ENCODE peak calls at places on chromosomes 4 and X, in seven cellular contexts. One of them, this sample, is unnamed.

GRCh38 chrX:65595460-65595876 is 60.9 kb upstream of the LAS1L start:
- DNase-seq in fibroblast of lung: peak; percentile 85
- DNase-seq in HL-60: peak; percentile 98
- DNase-seq in MCF 10A: peak; percentile 92
- DNase-seq in glutamatergic neuron: peak; percentile 90
- DNase-seq in H9: peak; percentile 90
- DNase-seq in bronchial epithelial cell: peak; percentile 89
- DNase-seq in this sample: no peak

GRCh38 chr4:96383349-96383748 is 543.5 kb downstream of the PDHA2 start:
- DNase-seq in fibroblast of lung: no peak
- DNase-seq in HL-60: no peak
- DNase-seq in MCF 10A: no peak
- DNase-seq in glutamatergic neuron: no peak
- DNase-seq in H9: no peak
- DNase-seq in bronchial epithelial cell: no peak
- DNase-seq in this sample: no peak

GRCh38 chrX:119618439-119618838 is 12.2 kb upstream of the NKRF start:
- DNase-seq in fibroblast of lung: no peak
- DNase-seq in HL-60: peak; percentile 89
- DNase-seq in MCF 10A: no peak
- DNase-seq in glutamatergic neuron: no peak
- DNase-seq in H9: no peak
- DNase-seq in bronchial epithelial cell: no peak
- DNase-seq in this sample: no peak

GRCh38 chrX:16885628-16886027 is 15.5 kb upstream of the RBBP7 start:
- DNase-seq in fibroblast of lung: no peak
- DNase-seq in HL-60: no peak
- DNase-seq in MCF 10A: no peak
- DNase-seq in glutamatergic neuron: no peak
- DNase-seq in H9: no peak
- DNase-seq in bronchial epithelial cell: no peak
- DNase-seq in this sample: no peak

GRCh38 chr4:6383929-6384328 is 88.5 kb downstream of the PPP2R2C start:
- DNase-seq in fibroblast of lung: no peak
- DNase-seq in HL-60: no peak
- DNase-seq in MCF 10A: no peak
- DNase-seq in glutamatergic neuron: no peak
- DNase-seq in H9: no peak
- DNase-seq in bronchial epithelial cell: no peak
- DNase-seq in this sample: no peak

GRCh38 chr4:133151301-133151680 is 2.2 kb downstream of the PCDH10 start:
- DNase-seq in fibroblast of lung: peak; percentile 47
- DNase-seq in HL-60: no peak
- DNase-seq in MCF 10A: no peak
- DNase-seq in glutamatergic neuron: peak; percentile 45
- DNase-seq in H9: no peak
- DNase-seq in bronchial epithelial cell: no peak
- DNase-seq in this sample: peak; percentile 24

GRCh38 chr4:2263701-2264321 is 1.9 kb upstream of the MXD4 start:
- DNase-seq in fibroblast of lung: no peak
- DNase-seq in HL-60: no peak
- DNase-seq in MCF 10A: no peak
- DNase-seq in glutamatergic neuron: peak; percentile 10
- DNase-seq in H9: no peak
- DNase-seq in bronchial epithelial cell: no peak
- DNase-seq in this sample: no peak

GRCh38 chr4:119977546-119977945 is 89.1 kb downstream of the MAD2L1 start:
- DNase-seq in fibroblast of lung: no peak
- DNase-seq in HL-60: no peak
- DNase-seq in MCF 10A: no peak
- DNase-seq in glutamatergic neuron: no peak
- DNase-seq in H9: no peak
- DNase-seq in bronchial epithelial cell: no peak
- DNase-seq in this sample: no peak

GRCh38 chrX:26908218-26908617 is 554.9 kb downstream of the PPP4R3C start:
- DNase-seq in fibroblast of lung: no peak
- DNase-seq in HL-60: no peak
- DNase-seq in MCF 10A: no peak
- DNase-seq in glutamatergic neuron: no peak
- DNase-seq in H9: no peak
- DNase-seq in bronchial epithelial cell: no peak
- DNase-seq in this sample: no peak

GRCh38 chr4:75819121-75819520 is 83.1 kb downstream of the PPEF2 start:
- DNase-seq in fibroblast of lung: no peak
- DNase-seq in HL-60: no peak
- DNase-seq in MCF 10A: no peak
- DNase-seq in glutamatergic neuron: no peak
- DNase-seq in H9: no peak
- DNase-seq in bronchial epithelial cell: no peak
- DNase-seq in this sample: no peak

GRCh38 chr4:110088670-110089069 is 109.7 kb downstream of the ELOVL6 start:
- DNase-seq in fibroblast of lung: peak; percentile 78
- DNase-seq in HL-60: no peak
- DNase-seq in MCF 10A: peak; percentile 29
- DNase-seq in glutamatergic neuron: no peak
- DNase-seq in H9: no peak
- DNase-seq in bronchial epithelial cell: no peak
- DNase-seq in this sample: no peak

GRCh38 chrX:39766882-39767281 is 330.9 kb downstream of the BCOR start:
- DNase-seq in fibroblast of lung: peak; percentile 47
- DNase-seq in HL-60: no peak
- DNase-seq in MCF 10A: no peak
- DNase-seq in glutamatergic neuron: no peak
- DNase-seq in H9: no peak
- DNase-seq in bronchial epithelial cell: no peak
- DNase-seq in this sample: no peak

GRCh38 chr4:87120411-87121162 is 99.8 kb downstream of the KLHL8 start:
- DNase-seq in fibroblast of lung: peak; percentile 92
- DNase-seq in HL-60: no peak
- DNase-seq in MCF 10A: peak; percentile 83
- DNase-seq in glutamatergic neuron: no peak
- DNase-seq in H9: no peak
- DNase-seq in bronchial epithelial cell: peak; percentile 98
- DNase-seq in this sample: no peak

GRCh38 chrX:149493567-149494562 is 11.2 kb downstream of the IDS start:
- DNase-seq in fibroblast of lung: no peak
- DNase-seq in HL-60: no peak
- DNase-seq in MCF 10A: no peak
- DNase-seq in glutamatergic neuron: no peak
- DNase-seq in H9: no peak
- DNase-seq in bronchial epithelial cell: no peak
- DNase-seq in this sample: no peak

GRCh38 chr4:142959156-142959555 is 113.1 kb upstream of the INPP4B start:
- DNase-seq in fibroblast of lung: peak; percentile 27
- DNase-seq in HL-60: no peak
- DNase-seq in MCF 10A: peak; percentile 22
- DNase-seq in glutamatergic neuron: no peak
- DNase-seq in H9: no peak
- DNase-seq in bronchial epithelial cell: peak; percentile 69
- DNase-seq in this sample: no peak

GRCh38 chr4:88286897-88287296 is 2.5 kb upstream of the PPM1K start:
- DNase-seq in fibroblast of lung: peak; percentile 7
- DNase-seq in HL-60: no peak
- DNase-seq in MCF 10A: no peak
- DNase-seq in glutamatergic neuron: no peak
- DNase-seq in H9: no peak
- DNase-seq in bronchial epithelial cell: no peak
- DNase-seq in this sample: no peak

GRCh38 chr4:88285235-88285505 is 809 bp upstream of the PPM1K start:
- DNase-seq in fibroblast of lung: no peak
- DNase-seq in HL-60: no peak
- DNase-seq in MCF 10A: no peak
- DNase-seq in glutamatergic neuron: no peak
- DNase-seq in H9: no peak
- DNase-seq in bronchial epithelial cell: no peak
- DNase-seq in this sample: no peak

GRCh38 chr4:88280228-88280795 is 4.0 kb downstream of the PPM1K start:
- DNase-seq in fibroblast of lung: no peak
- DNase-seq in HL-60: no peak
- DNase-seq in MCF 10A: no peak
- DNase-seq in glutamatergic neuron: no peak
- DNase-seq in H9: no peak
- DNase-seq in bronchial epithelial cell: no peak
- DNase-seq in this sample: no peak

GRCh38 chr4:88283661-88284377 is 542 bp downstream of the PPM1K start:
- DNase-seq in fibroblast of lung: peak; percentile 66
- DNase-seq in HL-60: peak; percentile 43
- DNase-seq in MCF 10A: peak; percentile 61
- DNase-seq in glutamatergic neuron: peak; percentile 80
- DNase-seq in H9: peak; percentile 62
- DNase-seq in bronchial epithelial cell: no peak
- DNase-seq in this sample: no peak

DNA sequence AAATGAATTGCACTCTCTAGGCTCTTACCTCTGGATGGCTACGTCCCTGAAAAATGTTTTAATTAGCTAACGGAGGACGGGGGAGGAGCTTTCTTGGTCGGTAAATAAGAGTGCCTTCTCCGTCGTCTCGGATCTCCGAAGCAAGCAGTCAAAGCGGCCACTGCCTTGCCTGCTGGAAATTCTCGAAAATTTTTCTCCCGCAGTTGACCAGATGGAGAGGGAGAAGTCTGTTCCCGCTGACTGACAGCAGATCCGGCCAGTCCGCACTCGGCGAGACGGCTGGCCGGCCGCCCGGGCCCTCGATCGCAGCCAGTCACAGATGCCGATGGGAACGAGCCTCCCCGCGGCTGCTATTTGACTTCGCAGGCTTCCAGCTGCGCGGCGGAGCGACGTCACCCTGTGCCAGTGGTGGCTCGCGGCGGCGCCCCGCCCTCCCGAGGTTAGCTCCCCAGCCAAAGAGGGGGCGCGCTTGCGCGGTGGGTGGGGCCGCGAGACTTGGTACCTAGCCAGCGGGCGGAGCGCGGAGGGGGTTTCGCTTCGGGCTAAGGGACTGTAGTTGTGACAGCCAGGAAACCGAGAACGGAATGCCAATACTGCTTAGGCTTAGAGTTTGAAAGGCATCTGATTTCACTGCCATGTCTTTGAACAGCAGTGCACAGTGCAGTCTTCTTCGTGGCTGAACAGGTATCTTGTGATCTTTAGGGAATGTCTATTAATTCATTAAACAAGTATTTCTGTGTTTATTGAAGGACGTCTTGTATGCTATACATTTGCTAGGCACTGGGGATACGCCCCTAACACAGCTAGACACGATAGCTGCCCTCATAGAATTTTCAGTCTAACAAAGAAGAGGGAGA is at the start of gene PPM1K:
- DNase-seq in fibroblast of lung: peak; percentile 99
- DNase-seq in HL-60: peak; percentile 98
- DNase-seq in MCF 10A: peak; percentile 97
- DNase-seq in glutamatergic neuron: peak; percentile 99
- DNase-seq in H9: peak; percentile 99
- DNase-seq in bronchial epithelial cell: peak; percentile 92
- DNase-seq in this sample: peak; percentile 54
- TF ChIP-seq CTCF in fibroblast of lung: no peak
- TF ChIP-seq CTCF in HL-60: no peak
- TF ChIP-seq CTCF in MCF 10A: no peak
- TF ChIP-seq CTCF in glutamatergic neuron: no peak
- TF ChIP-seq CTCF in H9: no peak
- TF ChIP-seq CTCF in bronchial epithelial cell: peak; percentile 9
- TF ChIP-seq CTCF in this sample: no peak

DNA sequence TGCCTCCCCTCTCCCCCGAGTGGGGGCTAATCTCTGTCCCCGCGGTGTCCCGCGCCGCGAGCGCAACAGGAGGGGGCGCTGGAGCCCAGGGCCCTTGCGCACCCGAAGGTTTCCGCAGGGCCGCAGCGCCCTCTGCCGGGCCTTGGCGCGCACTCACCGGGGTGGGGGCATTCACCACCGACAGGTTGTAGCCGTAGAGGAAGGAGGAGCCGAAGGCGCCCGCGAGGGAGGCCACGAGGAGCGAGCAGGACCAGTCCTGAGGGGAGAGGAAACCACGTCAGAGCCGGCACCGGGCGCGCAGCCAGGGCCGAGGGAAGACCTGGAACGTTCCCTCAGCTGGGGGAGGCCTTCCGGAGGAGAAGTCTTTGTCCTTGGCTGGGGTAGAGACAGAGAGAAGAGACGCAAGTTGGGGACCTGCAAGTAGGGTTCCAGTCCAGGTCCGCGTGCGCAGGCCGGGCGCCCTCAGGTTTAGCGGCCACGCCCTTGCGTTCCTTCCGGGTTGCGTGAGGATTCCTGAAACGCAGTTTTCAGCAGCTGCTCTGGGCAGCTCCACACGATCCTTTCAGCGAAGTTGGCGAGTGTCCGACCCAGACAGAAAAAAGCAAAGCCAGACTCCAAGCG is 2.4 kb downstream of the SLC2A9 start:
- DNase-seq in fibroblast of lung: peak; percentile 94
- DNase-seq in HL-60: peak; percentile 97
- DNase-seq in MCF 10A: peak; percentile 98
- DNase-seq in glutamatergic neuron: peak; percentile 87
- DNase-seq in H9: peak; percentile 95
- DNase-seq in bronchial epithelial cell: peak; percentile 89
- DNase-seq in this sample: peak; percentile 66
- TF ChIP-seq CTCF in fibroblast of lung: peak; percentile 96
- TF ChIP-seq CTCF in HL-60: peak; percentile 95
- TF ChIP-seq CTCF in MCF 10A: peak; percentile 99
- TF ChIP-seq CTCF in glutamatergic neuron: peak; percentile 93
- TF ChIP-seq CTCF in H9: peak; percentile 100
- TF ChIP-seq CTCF in bronchial epithelial cell: peak; percentile 99
- TF ChIP-seq CTCF in this sample: peak; percentile 85

DNA sequence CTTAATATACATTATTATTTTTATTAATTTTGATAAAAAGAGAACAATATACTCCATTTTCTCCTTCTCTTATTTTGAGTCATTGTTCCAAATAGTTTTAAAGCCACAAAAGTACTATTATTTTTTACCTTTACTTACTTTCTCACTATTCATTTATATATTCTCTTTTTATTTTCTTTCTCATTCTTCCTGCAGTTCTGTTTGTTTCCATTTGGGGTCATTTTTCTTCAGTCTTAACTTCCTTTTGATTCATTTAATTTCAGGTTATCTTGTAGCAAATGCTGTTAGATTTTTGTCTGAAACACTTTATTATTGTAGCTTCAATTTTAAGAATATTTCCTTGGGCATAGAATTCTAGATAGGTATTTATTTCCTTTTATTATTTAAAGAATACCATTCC is 438.6 kb upstream of the EPHA5 start:
- DNase-seq in fibroblast of lung: no peak
- DNase-seq in HL-60: no peak
- DNase-seq in MCF 10A: no peak
- DNase-seq in glutamatergic neuron: no peak
- DNase-seq in H9: no peak
- DNase-seq in bronchial epithelial cell: no peak
- DNase-seq in this sample: no peak
- TF ChIP-seq CTCF in fibroblast of lung: no peak
- TF ChIP-seq CTCF in HL-60: no peak
- TF ChIP-seq CTCF in MCF 10A: no peak
- TF ChIP-seq CTCF in glutamatergic neuron: peak; percentile 51
- TF ChIP-seq CTCF in H9: peak; percentile 35
- TF ChIP-seq CTCF in bronchial epithelial cell: no peak
- TF ChIP-seq CTCF in this sample: no peak

DNA sequence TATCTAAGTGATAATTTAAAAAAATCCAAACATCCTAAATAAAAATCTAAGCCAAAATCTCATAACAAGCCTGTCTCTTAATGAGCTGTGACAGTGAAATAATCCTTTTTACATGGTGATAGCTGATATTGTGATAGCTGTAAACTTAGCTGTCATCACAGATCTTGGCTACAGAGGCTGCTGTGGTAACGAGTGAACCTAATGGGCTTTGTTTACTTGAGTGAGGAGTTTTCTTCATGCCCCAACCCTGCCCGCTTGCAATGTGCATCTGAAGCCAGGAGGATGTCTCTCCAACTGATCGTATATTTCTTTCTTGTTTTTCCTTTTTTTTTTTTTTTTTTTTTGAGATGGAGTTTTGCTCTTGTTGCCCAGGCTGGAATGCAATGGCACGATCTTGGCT is 41.6 kb upstream of the YTHDC1 start:
- DNase-seq in fibroblast of lung: no peak
- DNase-seq in HL-60: no peak
- DNase-seq in MCF 10A: no peak
- DNase-seq in glutamatergic neuron: no peak
- DNase-seq in H9: no peak
- DNase-seq in bronchial epithelial cell: no peak
- DNase-seq in this sample: no peak
- TF ChIP-seq CTCF in fibroblast of lung: no peak
- TF ChIP-seq CTCF in HL-60: no peak
- TF ChIP-seq CTCF in MCF 10A: no peak
- TF ChIP-seq CTCF in glutamatergic neuron: no peak
- TF ChIP-seq CTCF in H9: no peak
- TF ChIP-seq CTCF in bronchial epithelial cell: no peak
- TF ChIP-seq CTCF in this sample: no peak